ENCODE peak calls at places on chromosome 11, in ten cellular contexts. U, J, L, Y, G, R, D, K, Z and Q are unnamed samples.

GRCh38 chr11:94181943-94182342 is 53.3 kb downstream of the PANX1 start:
- DNase-seq in J (no peak), D (no peak), Y (no peak), G (no peak), R (no peak), Z (no peak), L (no peak), U (no peak), K (no peak), Q (no peak)

GRCh38 chr11:73047773-73048371 is 94.2 kb downstream of the FCHSD2 start:
- DNase-seq in D (no peak), L (peak), Z (no peak), G (no peak), Y (no peak), U (no peak), R (no peak), J (peak), K (no peak), Q (no peak)

GRCh38 chr11:126407101-126407521 is 51.6 kb downstream of the ST3GAL4 start:
- DNase-seq in L (no peak), J (no peak), Z (no peak), G (no peak), R (no peak), D (no peak), U (no peak), K (no peak), Y (no peak), Q (no peak)

GRCh38 chr11:67656278-67656922 is 5.9 kb upstream of the ACY3 start:
- DNase-seq in K (peak), G (no peak), D (no peak), U (no peak), Y (no peak), Z (no peak), L (no peak), J (peak), R (no peak), Q (no peak)

GRCh38 chr11:1208361-1209261 is 14.3 kb upstream of the MUC5B start:
- DNase-seq in R (no peak), U (peak), K (no peak), D (no peak), J (no peak), Z (no peak), G (no peak), L (no peak), Y (no peak), Q (no peak)

GRCh38 chr11:43518407-43519165 is 159.9 kb downstream of the TTC17 start:
- DNase-seq in G (no peak), R (no peak), D (no peak), Z (peak), U (no peak), J (no peak), L (no peak), K (peak), Y (no peak), Q (no peak)

GRCh38 chr11:130127509-130127908 is 32.1 kb upstream of the ST14 start:
- DNase-seq in G (no peak), R (no peak), L (no peak), Y (no peak), U (no peak), J (no peak), Z (no peak), D (no peak), K (no peak), Q (no peak)

GRCh38 chr11:124863137-124863825 is 2.0 kb upstream of the ROBO3 start:
- DNase-seq in U (no peak), J (peak), Y (no peak), K (peak), R (no peak), L (no peak), D (peak), Z (peak), G (no peak), Q (no peak)

GRCh38 chr11:122731500-122731913 is 76.0 kb downstream of the UBASH3B start:
- DNase-seq in D (no peak), G (no peak), U (no peak), L (no peak), R (no peak), Y (no peak), K (no peak), Z (peak), J (no peak), Q (no peak)

GRCh38 chr11:85569525-85569924 is 57.6 kb downstream of the DLG2 start:
- DNase-seq in D (no peak), Z (no peak), U (no peak), Y (no peak), K (no peak), L (no peak), J (no peak), R (no peak), G (no peak), Q (no peak)

GRCh38 chr11:67195971-67196418 is 70.3 kb upstream of the GRK2 start:
- DNase-seq in L (no peak), U (peak), D (no peak), G (no peak), Z (no peak), Y (no peak), J (no peak), R (no peak), K (peak), Q (no peak)

GRCh38 chr11:70597751-70598377 is 199.5 kb downstream of the CTTN start:
- DNase-seq in L (no peak), D (no peak), Z (no peak), G (no peak), K (no peak), Y (no peak), J (no peak), R (no peak), U (no peak), Q (no peak)

GRCh38 chr11:104713366-104713765 is 184.9 kb downstream of the CASP12 start:
- DNase-seq in G (no peak), K (peak), L (no peak), D (no peak), Y (no peak), R (no peak), U (no peak), J (no peak), Z (peak), Q (no peak)

GRCh38 chr11:74806267-74806666 is 57.6 kb downstream of the RNF169 start:
- DNase-seq in Y (no peak), R (no peak), Z (no peak), J (peak), G (no peak), D (no peak), U (no peak), L (no peak), K (peak), Q (no peak)

GRCh38 chr11:134393638-134394037 is 18.4 kb downstream of the B3GAT1 start:
- DNase-seq in K (no peak), J (peak), Y (no peak), R (no peak), U (peak), D (no peak), L (no peak), Z (no peak), G (no peak), Q (no peak)